ENCODE peak calls at places on chromosomes 11 and 22, in eight cellular contexts. V is stimulated activated CD4-positive, alpha-beta T cell treated with anti-CD3 and anti-CD28 coated beads, TNF-alpha, amount 100 ng/mL, for 1 hour; W is GM18507; J is activated naive CD4-positive, alpha-beta T cell treated with Interleukin-2 at 50 U/mL for 16 hours; X is stimulated activated CD8-positive, alpha-beta memory T cell treated with anti-CD3 and anti-CD28 coated beads, Interleukin-4, amount 100 ng/mL, for 1 hour; M is Daoy; G is activated CD8-positive, alpha-beta memory T cell treated with anti-CD3 and anti-CD28 coated beads, Interleukin-2, amount 50 U/mL, for 48 hours; S is endothelial cell. B is an unnamed sample.

GRCh38 chr11:130420478-130421198 is 7.8 kb downstream of the ADAMTS8 start:
- DNase-seq in J (no peak), X (no peak), S (no peak), W (no peak), G (no peak), V (no peak), M (no peak), B (no peak)

GRCh38 chr11:110919241-110919893 is 207.1 kb upstream of the ARHGAP20 start:
- DNase-seq in J (no peak), X (no peak), W (no peak), S (no peak), V (no peak), M (no peak), G (no peak), B (no peak)

GRCh38 chr11:45156731-45157130 is 10.3 kb downstream of the PRDM11 start:
- DNase-seq in M (no peak), J (no peak), G (peak; percentile 7), V (no peak), X (no peak), S (no peak), W (no peak), B (no peak)

GRCh38 chr11:116232364-116232801 is 540.4 kb downstream of the BUD13 start:
- DNase-seq in W (no peak), M (peak; percentile 72), X (no peak), J (no peak), V (no peak), G (no peak), S (no peak), B (no peak)

GRCh38 chr11:70729949-70730348 is 331.6 kb downstream of the CTTN start:
- DNase-seq in X (no peak), G (no peak), W (no peak), S (no peak), M (no peak), V (no peak), J (no peak), B (no peak)

GRCh38 chr11:65639623-65640482 is 2.0 kb downstream of the SIPA1 start:
- DNase-seq in J (peak; percentile 57), G (peak; percentile 78), X (no peak), W (no peak), S (peak; percentile 63), V (peak; percentile 49), M (no peak), B (peak; percentile 95)

GRCh38 chr22:43516386-43516785 is 104.6 kb downstream of the MPPED1 start:
- DNase-seq in J (no peak), W (no peak), S (no peak), V (no peak), X (no peak), G (no peak), M (no peak), B (no peak)

GRCh38 chr22:50169774-50170341 is 673 bp upstream of the PANX2 start:
- DNase-seq in M (peak; percentile 51), V (no peak), G (peak; percentile 79), X (no peak), J (peak; percentile 71), W (no peak), S (no peak), B (no peak)

GRCh38 chr22:23467721-23468294 is 112.3 kb downstream of the IGLL1 start:
- DNase-seq in X (no peak), M (no peak), J (no peak), G (no peak), S (no peak), V (no peak), W (no peak), B (no peak)